ENCODE peak calls at places on chromosome 14, in five cellular contexts. One of them, this sample, is unnamed.

GRCh38 chr14:52318829-52319604 is 4.9 kb downstream of the PTGER2 start:
- DNase-seq in HFFc6: no peak
- DNase-seq in stimulated activated CD8-positive, alpha-beta memory T cell treated with anti-CD3 and anti-CD28 coated beads, Interleukin-4, amount 100 ng/mL, for 48 hours: no peak
- DNase-seq in bronchial epithelial cell: no peak
- DNase-seq in progenitor cell of endocrine pancreas: no peak
- DNase-seq in this sample: no peak

GRCh38 chr14:31164115-31164514 is 43.5 kb downstream of the HECTD1 start:
- DNase-seq in HFFc6: no peak
- DNase-seq in stimulated activated CD8-positive, alpha-beta memory T cell treated with anti-CD3 and anti-CD28 coated beads, Interleukin-4, amount 100 ng/mL, for 48 hours: no peak
- DNase-seq in bronchial epithelial cell: peak
- DNase-seq in progenitor cell of endocrine pancreas: no peak
- DNase-seq in this sample: no peak

GRCh38 chr14:40909906-40910305 is 696.8 kb upstream of the LRFN5 start:
- DNase-seq in HFFc6: no peak
- DNase-seq in stimulated activated CD8-positive, alpha-beta memory T cell treated with anti-CD3 and anti-CD28 coated beads, Interleukin-4, amount 100 ng/mL, for 48 hours: no peak
- DNase-seq in bronchial epithelial cell: no peak
- DNase-seq in progenitor cell of endocrine pancreas: no peak
- DNase-seq in this sample: no peak

GRCh38 chr14:64823305-64823985 is 56.3 kb downstream of the SPTB start:
- DNase-seq in HFFc6: peak
- DNase-seq in stimulated activated CD8-positive, alpha-beta memory T cell treated with anti-CD3 and anti-CD28 coated beads, Interleukin-4, amount 100 ng/mL, for 48 hours: peak
- DNase-seq in bronchial epithelial cell: peak
- DNase-seq in progenitor cell of endocrine pancreas: peak
- DNase-seq in this sample: peak

GRCh38 chr14:69877492-69877891 is 1.7 kb upstream of the SMOC1 start:
- DNase-seq in HFFc6: no peak
- DNase-seq in stimulated activated CD8-positive, alpha-beta memory T cell treated with anti-CD3 and anti-CD28 coated beads, Interleukin-4, amount 100 ng/mL, for 48 hours: no peak
- DNase-seq in bronchial epithelial cell: peak
- DNase-seq in progenitor cell of endocrine pancreas: no peak
- DNase-seq in this sample: peak

GRCh38 chr14:50127802-50128201 is 11.4 kb upstream of the VCPKMT start:
- DNase-seq in HFFc6: no peak
- DNase-seq in stimulated activated CD8-positive, alpha-beta memory T cell treated with anti-CD3 and anti-CD28 coated beads, Interleukin-4, amount 100 ng/mL, for 48 hours: no peak
- DNase-seq in bronchial epithelial cell: no peak
- DNase-seq in progenitor cell of endocrine pancreas: no peak
- DNase-seq in this sample: no peak

GRCh38 chr14:99899578-99900178 is 106.5 kb downstream of the EML1 start:
- DNase-seq in HFFc6: peak
- DNase-seq in stimulated activated CD8-positive, alpha-beta memory T cell treated with anti-CD3 and anti-CD28 coated beads, Interleukin-4, amount 100 ng/mL, for 48 hours: no peak
- DNase-seq in bronchial epithelial cell: peak
- DNase-seq in progenitor cell of endocrine pancreas: no peak
- DNase-seq in this sample: no peak

GRCh38 chr14:53044486-53044885 is 93.6 kb upstream of the FERMT2 start:
- DNase-seq in HFFc6: peak
- DNase-seq in stimulated activated CD8-positive, alpha-beta memory T cell treated with anti-CD3 and anti-CD28 coated beads, Interleukin-4, amount 100 ng/mL, for 48 hours: no peak
- DNase-seq in bronchial epithelial cell: no peak
- DNase-seq in progenitor cell of endocrine pancreas: no peak
- DNase-seq in this sample: no peak